ENCODE peak calls at places on chromosomes 4 and X, in ten cellular contexts. One of them, this sample, is unnamed.

GRCh38 chr4:39498724-39499014 is 28.6 kb downstream of the UGDH start:
- DNase-seq in HFF-Myc: no peak
- DNase-seq in BE2C: no peak
- DNase-seq in hepatocyte: no peak
- DNase-seq in PC-3: no peak
- DNase-seq in astrocyte of the spinal cord: no peak
- DNase-seq in ovary: no peak
- DNase-seq in AG09319: no peak
- DNase-seq in cardiac fibroblast: no peak
- DNase-seq in suprapubic skin: no peak
- DNase-seq in this sample: no peak

GRCh38 chrX:19875051-19875432 is 12.4 kb downstream of the SH3KBP1 start:
- DNase-seq in AG09319: no peak
- DNase-seq in hepatocyte: no peak
- DNase-seq in ovary: no peak
- DNase-seq in PC-3: peak
- DNase-seq in cardiac fibroblast: no peak
- DNase-seq in BE2C: no peak
- DNase-seq in astrocyte of the spinal cord: no peak
- DNase-seq in HFF-Myc: no peak
- DNase-seq in suprapubic skin: no peak
- DNase-seq in this sample: no peak

GRCh38 chr4:112234952-112235609 is 3.5 kb downstream of the AP1AR start:
- DNase-seq in cardiac fibroblast: peak
- DNase-seq in astrocyte of the spinal cord: peak
- DNase-seq in BE2C: peak
- DNase-seq in suprapubic skin: no peak
- DNase-seq in AG09319: peak
- DNase-seq in HFF-Myc: peak
- DNase-seq in hepatocyte: peak
- DNase-seq in PC-3: peak
- DNase-seq in ovary: peak
- DNase-seq in this sample: peak

GRCh38 chr4:924107-925096 is 7.7 kb downstream of the GAK start:
- DNase-seq in ovary: peak
- DNase-seq in astrocyte of the spinal cord: peak
- DNase-seq in AG09319: no peak
- DNase-seq in PC-3: no peak
- DNase-seq in BE2C: no peak
- DNase-seq in suprapubic skin: no peak
- DNase-seq in HFF-Myc: no peak
- DNase-seq in hepatocyte: no peak
- DNase-seq in cardiac fibroblast: peak
- DNase-seq in this sample: peak

GRCh38 chrX:9785252-9785943 is 831 bp upstream of the SHROOM2 start:
- DNase-seq in PC-3: peak
- DNase-seq in AG09319: no peak
- DNase-seq in ovary: no peak
- DNase-seq in cardiac fibroblast: no peak
- DNase-seq in HFF-Myc: no peak
- DNase-seq in astrocyte of the spinal cord: no peak
- DNase-seq in BE2C: no peak
- DNase-seq in hepatocyte: peak
- DNase-seq in suprapubic skin: no peak
- DNase-seq in this sample: no peak

GRCh38 chrX:53290441-53291041 is 9.2 kb upstream of the IQSEC2 start:
- DNase-seq in PC-3: no peak
- DNase-seq in AG09319: no peak
- DNase-seq in astrocyte of the spinal cord: no peak
- DNase-seq in HFF-Myc: no peak
- DNase-seq in ovary: no peak
- DNase-seq in hepatocyte: no peak
- DNase-seq in suprapubic skin: no peak
- DNase-seq in cardiac fibroblast: no peak
- DNase-seq in BE2C: no peak
- DNase-seq in this sample: no peak

GRCh38 chrX:50747471-50747900 is 66.5 kb downstream of the SHROOM4 start:
- DNase-seq in AG09319: peak
- DNase-seq in PC-3: peak
- DNase-seq in suprapubic skin: no peak
- DNase-seq in cardiac fibroblast: peak
- DNase-seq in BE2C: peak
- DNase-seq in hepatocyte: peak
- DNase-seq in ovary: no peak
- DNase-seq in HFF-Myc: no peak
- DNase-seq in astrocyte of the spinal cord: peak
- DNase-seq in this sample: peak

GRCh38 chrX:29867971-29868370 is 347.4 kb upstream of the MAGEB2 start:
- DNase-seq in HFF-Myc: no peak
- DNase-seq in suprapubic skin: no peak
- DNase-seq in AG09319: no peak
- DNase-seq in astrocyte of the spinal cord: no peak
- DNase-seq in PC-3: no peak
- DNase-seq in ovary: no peak
- DNase-seq in BE2C: no peak
- DNase-seq in cardiac fibroblast: no peak
- DNase-seq in hepatocyte: no peak
- DNase-seq in this sample: no peak

GRCh38 chr4:6972375-6972650 is 62.7 kb downstream of the TBC1D14 start:
- DNase-seq in hepatocyte: no peak
- DNase-seq in AG09319: no peak
- DNase-seq in HFF-Myc: no peak
- DNase-seq in astrocyte of the spinal cord: no peak
- DNase-seq in PC-3: no peak
- DNase-seq in ovary: no peak
- DNase-seq in suprapubic skin: no peak
- DNase-seq in BE2C: no peak
- DNase-seq in cardiac fibroblast: no peak
- DNase-seq in this sample: no peak

GRCh38 chr4:92339671-92340070 is 35.9 kb downstream of the GRID2 start:
- DNase-seq in AG09319: no peak
- DNase-seq in ovary: no peak
- DNase-seq in hepatocyte: no peak
- DNase-seq in astrocyte of the spinal cord: no peak
- DNase-seq in BE2C: no peak
- DNase-seq in cardiac fibroblast: peak
- DNase-seq in PC-3: no peak
- DNase-seq in HFF-Myc: no peak
- DNase-seq in suprapubic skin: no peak
- DNase-seq in this sample: no peak

GRCh38 chrX:39614680-39614998 is 483.1 kb downstream of the BCOR start:
- DNase-seq in hepatocyte: no peak
- DNase-seq in PC-3: no peak
- DNase-seq in astrocyte of the spinal cord: no peak
- DNase-seq in BE2C: no peak
- DNase-seq in suprapubic skin: no peak
- DNase-seq in cardiac fibroblast: no peak
- DNase-seq in AG09319: no peak
- DNase-seq in HFF-Myc: no peak
- DNase-seq in ovary: no peak
- DNase-seq in this sample: no peak

GRCh38 chr4:72817012-72817411 is 248.0 kb upstream of the ADAMTS3 start:
- DNase-seq in suprapubic skin: no peak
- DNase-seq in ovary: no peak
- DNase-seq in AG09319: peak
- DNase-seq in hepatocyte: no peak
- DNase-seq in PC-3: peak
- DNase-seq in astrocyte of the spinal cord: peak
- DNase-seq in cardiac fibroblast: no peak
- DNase-seq in BE2C: no peak
- DNase-seq in HFF-Myc: no peak
- DNase-seq in this sample: no peak

DNA sequence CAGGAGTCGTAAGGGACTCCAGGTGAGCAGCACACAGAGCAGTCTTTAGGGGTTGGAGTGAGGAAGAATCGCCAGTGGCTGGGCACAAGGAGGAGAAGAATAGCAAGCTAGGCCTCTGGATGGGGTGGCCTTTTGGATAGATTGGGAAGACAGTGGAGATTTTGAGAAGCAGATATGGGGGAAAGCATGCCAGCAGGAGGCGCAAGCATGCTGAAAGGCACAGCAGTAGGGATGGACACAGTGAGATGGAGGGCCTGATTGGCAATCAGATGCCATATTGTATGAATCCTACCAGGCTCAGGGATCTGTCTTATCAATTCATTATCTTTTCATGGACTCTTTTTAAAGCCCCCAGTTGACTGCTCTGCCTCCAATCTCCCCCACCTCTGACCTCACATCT is 60.4 kb upstream of the MAGEA4 start:
- DNase-seq in hepatocyte: no peak
- DNase-seq in cardiac fibroblast: no peak
- DNase-seq in PC-3: no peak
- DNase-seq in ovary: no peak
- DNase-seq in BE2C: no peak
- DNase-seq in AG09319: no peak
- DNase-seq in astrocyte of the spinal cord: no peak
- DNase-seq in HFF-Myc: no peak
- DNase-seq in suprapubic skin: no peak
- DNase-seq in this sample: no peak
- TF ChIP-seq CTCF in hepatocyte: no peak
- TF ChIP-seq CTCF in cardiac fibroblast: no peak
- TF ChIP-seq CTCF in PC-3: no peak
- TF ChIP-seq CTCF in ovary: no peak
- TF ChIP-seq CTCF in BE2C: no peak
- TF ChIP-seq CTCF in AG09319: no peak
- TF ChIP-seq CTCF in astrocyte of the spinal cord: no peak
- TF ChIP-seq CTCF in HFF-Myc: no peak
- TF ChIP-seq CTCF in suprapubic skin: no peak
- TF ChIP-seq CTCF in this sample: no peak

GRCh38 chr4:22410645-22411247 is 105.1 kb downstream of the ADGRA3 start:
- DNase-seq in astrocyte of the spinal cord: peak
- DNase-seq in hepatocyte: peak
- DNase-seq in ovary: no peak
- DNase-seq in AG09319: no peak
- DNase-seq in cardiac fibroblast: peak
- DNase-seq in PC-3: peak
- DNase-seq in BE2C: no peak
- DNase-seq in HFF-Myc: no peak
- DNase-seq in suprapubic skin: no peak
- DNase-seq in this sample: no peak
- TF ChIP-seq CTCF in astrocyte of the spinal cord: peak
- TF ChIP-seq CTCF in hepatocyte: peak
- TF ChIP-seq CTCF in ovary: peak
- TF ChIP-seq CTCF in AG09319: peak
- TF ChIP-seq CTCF in cardiac fibroblast: peak
- TF ChIP-seq CTCF in PC-3: peak
- TF ChIP-seq CTCF in BE2C: peak
- TF ChIP-seq CTCF in HFF-Myc: peak
- TF ChIP-seq CTCF in suprapubic skin: no peak
- TF ChIP-seq CTCF in this sample: peak

DNA sequence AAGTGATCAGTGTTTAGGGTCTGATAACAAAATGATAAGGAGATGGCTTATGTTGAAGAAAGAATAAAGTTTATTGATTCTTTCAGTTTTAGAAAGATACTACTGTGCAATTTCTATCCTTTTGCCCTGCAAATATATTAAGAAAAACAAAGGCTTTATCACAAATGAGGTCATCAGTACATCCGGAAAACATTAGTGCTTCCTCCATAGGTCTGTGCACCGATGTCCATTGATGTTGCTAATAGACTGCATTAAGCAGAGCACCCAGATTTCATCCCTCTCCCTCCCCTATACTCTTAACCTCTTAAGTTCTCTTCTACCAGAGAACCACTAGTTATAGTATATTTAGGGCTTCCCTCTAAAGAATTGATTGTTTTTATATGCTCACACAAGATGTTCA is 53.7 kb upstream of the HHIP start:
- DNase-seq in BE2C: no peak
- DNase-seq in AG09319: no peak
- DNase-seq in ovary: no peak
- DNase-seq in suprapubic skin: no peak
- DNase-seq in astrocyte of the spinal cord: no peak
- DNase-seq in PC-3: no peak
- DNase-seq in hepatocyte: no peak
- DNase-seq in HFF-Myc: no peak
- DNase-seq in cardiac fibroblast: no peak
- DNase-seq in this sample: no peak
- TF ChIP-seq CTCF in BE2C: no peak
- TF ChIP-seq CTCF in AG09319: no peak
- TF ChIP-seq CTCF in ovary: no peak
- TF ChIP-seq CTCF in suprapubic skin: no peak
- TF ChIP-seq CTCF in astrocyte of the spinal cord: no peak
- TF ChIP-seq CTCF in PC-3: no peak
- TF ChIP-seq CTCF in hepatocyte: no peak
- TF ChIP-seq CTCF in HFF-Myc: no peak
- TF ChIP-seq CTCF in cardiac fibroblast: no peak
- TF ChIP-seq CTCF in this sample: no peak

GRCh38 chrX:119482497-119483480 is 14.5 kb downstream of the SLC25A5 start:
- DNase-seq in astrocyte of the spinal cord: peak
- DNase-seq in BE2C: peak
- DNase-seq in hepatocyte: peak
- DNase-seq in suprapubic skin: no peak
- DNase-seq in PC-3: peak
- DNase-seq in ovary: peak
- DNase-seq in HFF-Myc: no peak
- DNase-seq in AG09319: no peak
- DNase-seq in cardiac fibroblast: peak
- DNase-seq in this sample: peak
- TF ChIP-seq CTCF in astrocyte of the spinal cord: peak
- TF ChIP-seq CTCF in BE2C: peak
- TF ChIP-seq CTCF in hepatocyte: peak
- TF ChIP-seq CTCF in suprapubic skin: no peak
- TF ChIP-seq CTCF in PC-3: peak
- TF ChIP-seq CTCF in ovary: peak
- TF ChIP-seq CTCF in HFF-Myc: peak
- TF ChIP-seq CTCF in AG09319: peak
- TF ChIP-seq CTCF in cardiac fibroblast: peak
- TF ChIP-seq CTCF in this sample: peak

DNA sequence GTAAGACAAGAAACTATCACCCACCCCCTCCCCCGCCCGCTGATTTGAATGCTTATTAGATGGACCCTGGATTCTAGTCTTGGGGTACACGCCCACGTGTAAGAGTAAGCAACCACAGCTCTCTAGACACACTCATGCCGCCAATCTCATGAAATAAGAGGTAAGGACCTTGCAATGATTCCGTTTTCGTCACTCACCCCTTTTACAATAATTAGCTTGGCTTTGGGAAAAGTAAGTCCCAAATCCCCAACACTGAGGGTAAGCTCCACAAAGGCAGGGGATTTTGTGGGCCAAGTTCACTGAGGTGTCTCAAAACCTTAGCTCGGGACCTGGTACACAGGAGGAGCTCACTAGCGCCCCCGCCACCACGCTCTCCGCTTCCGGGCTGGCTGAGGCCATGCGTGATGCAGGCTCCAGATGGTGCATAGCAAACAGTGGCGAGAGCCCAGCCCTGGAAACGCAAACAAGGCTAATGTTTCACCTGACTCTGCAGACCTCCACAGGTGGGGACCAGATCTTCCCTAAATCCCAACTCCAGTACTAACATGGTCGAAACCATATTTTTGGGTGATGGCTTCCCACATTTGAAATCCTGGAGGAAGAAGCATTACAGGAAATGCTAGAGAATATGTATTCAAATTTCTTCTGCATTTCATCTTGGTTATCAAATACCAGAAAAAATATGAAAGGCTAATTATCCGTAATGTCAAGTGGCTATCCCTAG is 4.1 kb downstream of the PLAC8 start:
- DNase-seq in HFF-Myc: peak
- DNase-seq in suprapubic skin: peak
- DNase-seq in ovary: peak
- DNase-seq in PC-3: peak
- DNase-seq in cardiac fibroblast: peak
- DNase-seq in AG09319: peak
- DNase-seq in BE2C: peak
- DNase-seq in astrocyte of the spinal cord: peak
- DNase-seq in hepatocyte: peak
- DNase-seq in this sample: peak
- TF ChIP-seq CTCF in HFF-Myc: peak
- TF ChIP-seq CTCF in suprapubic skin: no peak
- TF ChIP-seq CTCF in ovary: peak
- TF ChIP-seq CTCF in PC-3: peak
- TF ChIP-seq CTCF in cardiac fibroblast: peak
- TF ChIP-seq CTCF in AG09319: peak
- TF ChIP-seq CTCF in BE2C: peak
- TF ChIP-seq CTCF in astrocyte of the spinal cord: peak
- TF ChIP-seq CTCF in hepatocyte: peak
- TF ChIP-seq CTCF in this sample: peak

This sample was measured in glutamatergic neuron.